ENCODE peak calls at places on chromosomes 4 and X, in eight cellular contexts. R is lung, T is stomach, W is prostate gland, C is right lobe of liver, H is cardiac muscle cell, E is HepG2, G is left ventricle myocardium inferior. K is an unnamed sample. For H3K36me3 and H3K4me1, the result is how much of the 10 kb centered on the place peaks cover.

GRCh38 chrX:103782640-103783039 is 6.0 kb downstream of the PLP1 start:
- DNase-seq in W (no peak), E (no peak), T (no peak), R (no peak), H (no peak), C (no peak), G (no peak), K (no peak)

GRCh38 chr4:179415016-179415841 is 1973.0 kb upstream of the AGA start:
- DNase-seq in G (no peak), E (no peak), W (no peak), H (no peak), C (no peak), R (no peak), T (no peak), K (no peak)

GRCh38 chr4:165464338-165464737 is 85.5 kb downstream of the CPE start:
- DNase-seq in T (no peak), G (no peak), C (no peak), E (no peak), R (no peak), H (no peak), W (no peak), K (no peak)

GRCh38 chrX:85052207-85052606 is 48.5 kb downstream of the APOOL start:
- DNase-seq in R (no peak), T (no peak), W (no peak), C (no peak), H (peak), G (no peak), E (no peak), K (no peak)

GRCh38 chr4:157664726-157665125 is 444.2 kb downstream of the GRIA2 start:
- DNase-seq in T (no peak), G (no peak), W (no peak), E (no peak), R (no peak), H (peak), C (no peak), K (no peak)

GRCh38 chrX:66872771-66873170 is 233.9 kb upstream of the EDA2R start:
- DNase-seq in R (no peak), H (no peak), G (no peak), E (no peak), T (no peak), C (no peak), W (no peak), K (no peak)

GRCh38 chr4:20137176-20137575 is 114.5 kb upstream of the SLIT2 start:
- DNase-seq in T (no peak), C (no peak), E (no peak), R (no peak), H (peak), W (no peak), G (no peak), K (no peak)

GRCh38 chr4:102620697-102621497 is 119.7 kb downstream of the NFKB1 start:
- DNase-seq in E (peak), R (no peak), W (no peak), G (no peak), T (peak), H (peak), C (peak), K (peak)

GRCh38 chrX:130110379-130111219 is at the start of gene ELF4:
- DNase-seq in W (no peak), G (peak), E (no peak), R (no peak), H (peak), T (peak), C (peak), K (peak)

GRCh38 chr4:34009951-34010350 is 2234.4 kb downstream of the ARAP2 start:
- DNase-seq in T (no peak), G (no peak), C (no peak), R (no peak), W (no peak), E (no peak), H (no peak), K (no peak)

GRCh38 chr4:170025523-170026252 is 507 bp downstream of the MFAP3L start:
- DNase-seq in H (peak), C (peak), W (peak), R (no peak), E (no peak), T (no peak), G (no peak), K (peak)

GRCh38 chrX:154815274-154815818 is 10.1 kb upstream of the MPP1 start:
- DNase-seq in G (no peak), R (no peak), H (peak), E (no peak), T (no peak), C (no peak), W (no peak), K (no peak)

GRCh38 chr4:104531390-104531789 is 36.7 kb upstream of the CXXC4 start:
- DNase-seq in W (no peak), T (no peak), H (peak), R (no peak), C (no peak), E (no peak), G (no peak), K (no peak)
- TF ChIP-seq CTCF in W (no peak), T (no peak), H (no peak), R (no peak), C (peak), E (no peak), G (peak), K (no peak)

GRCh38 chrX:123698979-123699378 is 33.9 kb downstream of the THOC2 start:
- DNase-seq in W (no peak), E (no peak), T (no peak), H (peak), G (no peak), C (no peak), R (no peak), K (no peak)

GRCh38 chrX:123695242-123695641 is 37.6 kb downstream of the THOC2 start:
- DNase-seq in C (no peak), H (no peak), E (no peak), W (no peak), G (no peak), R (no peak), T (no peak), K (no peak)

GRCh38 chrX:123696334-123696733 is 36.5 kb downstream of the THOC2 start:
- DNase-seq in G (no peak), T (no peak), C (no peak), W (no peak), E (no peak), R (no peak), H (no peak), K (no peak)
- H3K36me3 ChIP-seq in G (under half), T (under half), C (under half), W (under half), E (under half), R (under half), H (under half), K (under half)

GRCh38 chr4:1041147-1041935 is 29.9 kb downstream of the FGFRL1 start:
- DNase-seq in H (peak), E (no peak), C (no peak), G (no peak), T (peak), R (no peak), W (no peak), K (no peak)

GRCh38 chr4:1043162-1043561 is 31.7 kb downstream of the FGFRL1 start:
- DNase-seq in E (no peak), C (no peak), T (no peak), W (no peak), R (no peak), H (no peak), G (no peak), K (no peak)

GRCh38 chr4:1042352-1043025 is 31.1 kb downstream of the FGFRL1 start:
- DNase-seq in E (no peak), C (no peak), H (no peak), T (no peak), G (no peak), W (no peak), R (no peak), K (peak)

GRCh38 chr4:1040344-1041146 is 29.1 kb downstream of the FGFRL1 start:
- DNase-seq in G (no peak), R (no peak), H (no peak), C (no peak), W (no peak), E (no peak), T (no peak), K (no peak)

DNA sequence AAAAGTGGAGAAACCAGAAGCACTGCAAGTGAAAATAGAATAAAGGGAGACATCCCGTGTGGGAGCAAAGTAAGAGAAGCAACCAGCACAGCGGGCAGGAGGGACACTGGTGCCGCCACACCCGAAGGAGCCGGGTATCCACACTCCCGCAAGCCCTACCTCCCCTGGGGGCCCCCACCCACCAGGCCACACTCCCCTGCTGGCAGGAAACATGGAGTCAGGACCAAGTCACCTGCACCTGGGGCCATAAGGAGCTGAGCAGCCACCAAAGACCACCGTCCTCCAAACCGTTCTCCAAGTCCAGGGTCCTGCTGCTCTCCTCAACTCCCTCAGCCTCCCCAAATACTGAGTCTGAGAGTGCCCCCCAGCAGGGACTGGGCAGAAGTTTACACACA is 30.5 kb downstream of the FGFRL1 start:
- DNase-seq in R (no peak), W (no peak), C (no peak), E (no peak), G (no peak), H (no peak), T (no peak), K (no peak)
- H3K4me1 ChIP-seq in R (under half), W (under half), C (under half), E (half or more), G (under half), H (under half), T (under half), K (under half)

GRCh38 chrX:149940015-149940716 is 1.9 kb upstream of the EOLA2 start:
- DNase-seq in H (peak), W (peak), G (peak), R (peak), T (peak), C (peak), E (peak), K (peak)
- TF ChIP-seq CTCF in H (no peak), W (no peak), G (peak), R (peak), T (no peak), C (no peak), E (peak), K (peak)

GRCh38 chr4:168877779-168878491 is 132.1 kb downstream of the CBR4 start:
- DNase-seq in W (no peak), G (peak), R (peak), T (no peak), E (no peak), H (peak), C (peak), K (peak)
- H3K36me3 ChIP-seq in W (under half), G (under half), R (under half), T (under half), E (under half), H (under half), C (under half), K (under half)

GRCh38 chr4:15601862-15602261 is 53.3 kb downstream of the FBXL5 start:
- DNase-seq in C (no peak), G (no peak), H (no peak), W (no peak), R (no peak), E (no peak), T (no peak), K (no peak)
- H3K4me1 ChIP-seq in C (under half), G (under half), H (under half), W (under half), R (under half), E (under half), T (under half), K (under half)

GRCh38 chr4:121656269-121656641 is 40.5 kb downstream of the ANXA5 start:
- DNase-seq in H (peak), C (no peak), T (peak), R (peak), G (peak), E (peak), W (peak), K (peak)
- TF ChIP-seq CTCF in H (peak), C (no peak), T (peak), R (peak), G (peak), E (peak), W (no peak), K (no peak)

DNA sequence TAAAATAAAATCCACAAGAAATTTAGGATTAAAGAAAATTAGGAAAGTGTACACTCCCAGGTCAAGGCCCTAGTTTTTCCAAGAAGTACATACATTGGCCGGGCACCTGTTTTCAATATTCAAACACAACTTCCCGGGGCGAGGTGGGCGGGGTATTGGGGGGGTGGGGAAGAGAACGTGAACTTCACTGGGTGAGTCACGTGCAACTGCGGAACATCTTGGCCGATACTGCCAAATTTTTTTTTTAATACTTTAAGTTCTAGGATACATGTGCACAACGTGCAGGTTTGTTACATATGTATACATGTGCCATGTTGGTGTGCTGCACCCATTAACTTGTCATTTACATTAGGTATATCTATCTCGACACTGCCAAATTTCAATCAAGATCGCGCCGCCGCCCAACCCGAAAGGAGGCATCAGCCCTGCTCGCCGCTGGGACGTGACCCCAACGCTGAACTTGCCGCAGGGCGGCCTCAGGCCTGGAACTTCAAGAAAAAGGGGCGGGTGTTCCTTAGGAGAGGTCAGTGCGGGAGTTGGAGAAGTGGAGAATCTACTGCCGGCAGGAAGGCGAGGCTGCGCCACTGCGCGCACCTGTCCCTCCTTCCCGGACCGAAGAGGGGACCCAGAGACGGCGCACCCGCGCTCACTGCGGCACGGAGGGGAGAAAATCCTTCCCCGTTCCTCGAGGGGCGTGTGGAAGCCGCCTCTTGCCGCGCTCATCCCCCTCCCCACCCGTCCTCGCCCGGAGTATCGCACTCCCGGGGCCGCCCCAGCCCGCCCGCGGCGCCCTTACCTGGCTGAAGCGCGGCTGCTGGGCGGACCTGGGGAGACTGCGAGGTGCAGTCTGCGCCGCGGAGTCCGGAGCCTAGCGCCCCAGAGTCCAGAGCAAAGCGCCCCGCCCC is at the start of gene TEC:
- DNase-seq in T (peak), W (peak), H (no peak), R (peak), E (no peak), G (peak), C (peak), K (peak)
- H3K36me3 ChIP-seq in T (under half), W (under half), H (under half), R (under half), E (under half), G (under half), C (under half), K (under half)

K was measured in mucosa of descending colon.